ENCODE peak calls at places on chromosomes 3 and 15, in eight cellular contexts. X is cardiac fibroblast; K is central memory CD4-positive, alpha-beta T cell; V is neural crest cell; W is lung microvascular endothelial cell; L is NCI-H2081; B is HEK293T; G is NCI-H1417 treated with DMSO at 0.1 percent for 48 hours. F is an unnamed sample.

GRCh38 chr15:30956216-30956803 is 35.1 kb downstream of the MTMR10 start:
- DNase-seq in X (peak), K (no peak), V (no peak), W (no peak), L (no peak), B (no peak), G (no peak), F (no peak)

GRCh38 chr3:11120091-11120845 is 34.0 kb upstream of the HRH1 start:
- DNase-seq in X (peak), K (no peak), V (no peak), W (peak), L (no peak), B (no peak), G (no peak), F (no peak)

GRCh38 chr3:123660276-123660675 is 75.4 kb upstream of the HACD2 start:
- DNase-seq in X (no peak), K (no peak), V (no peak), W (no peak), L (no peak), B (no peak), G (no peak), F (no peak)

GRCh38 chr3:183818706-183819624 is 6.4 kb downstream of the MAP6D1 start:
- DNase-seq in X (no peak), K (no peak), V (no peak), W (no peak), L (no peak), B (no peak), G (no peak), F (no peak)

GRCh38 chr3:100875239-100875638 is 118.0 kb downstream of the ABI3BP start:
- DNase-seq in X (peak), K (no peak), V (no peak), W (peak), L (peak), B (no peak), G (no peak), F (no peak)

GRCh38 chr3:110808630-110809029 is 263.0 kb upstream of the NECTIN3 start:
- DNase-seq in X (no peak), K (no peak), V (no peak), W (no peak), L (no peak), B (no peak), G (no peak), F (no peak)

GRCh38 chr3:120705851-120706582 is 24.0 kb upstream of the HGD start:
- DNase-seq in X (no peak), K (no peak), V (no peak), W (no peak), L (no peak), B (no peak), G (no peak), F (no peak)

GRCh38 chr3:131193671-131194291 is 167.1 kb downstream of the NEK11 start:
- DNase-seq in X (peak), K (no peak), V (no peak), W (no peak), L (no peak), B (peak), G (no peak), F (no peak)

GRCh38 chr3:98763076-98763475 is at the start of gene ST3GAL6:
- DNase-seq in X (peak), K (no peak), V (no peak), W (peak), L (no peak), B (no peak), G (no peak), F (no peak)